ENCODE peak calls at places on chromosomes 1 and 21, in eight cellular contexts. One of them, this sample, is unnamed.

GRCh38 chr1:225480825-225481434 is 53.1 kb upstream of the LBR start:
- DNase-seq in sigmoid colon: peak; percentile 73
- DNase-seq in neuronal stem cell: no peak
- DNase-seq in fibroblast of lung: peak; percentile 27
- DNase-seq in transverse colon: peak; percentile 79
- DNase-seq in IMR-90: no peak
- DNase-seq in left lung: no peak
- DNase-seq in spleen: no peak
- DNase-seq in this sample: no peak

GRCh38 chr21:16419188-16419874 is 689.5 kb downstream of the USP25 start:
- DNase-seq in sigmoid colon: peak; percentile 88
- DNase-seq in neuronal stem cell: no peak
- DNase-seq in fibroblast of lung: peak; percentile 95
- DNase-seq in transverse colon: peak; percentile 12
- DNase-seq in IMR-90: peak; percentile 57
- DNase-seq in left lung: no peak
- DNase-seq in spleen: no peak
- DNase-seq in this sample: no peak

GRCh38 chr1:108071601-108072000 is 106.6 kb upstream of the VAV3 start:
- DNase-seq in sigmoid colon: no peak
- DNase-seq in neuronal stem cell: no peak
- DNase-seq in fibroblast of lung: no peak
- DNase-seq in transverse colon: no peak
- DNase-seq in IMR-90: no peak
- DNase-seq in left lung: no peak
- DNase-seq in spleen: no peak
- DNase-seq in this sample: no peak

GRCh38 chr1:107594541-107594940 is 370.4 kb downstream of the VAV3 start:
- DNase-seq in sigmoid colon: no peak
- DNase-seq in neuronal stem cell: no peak
- DNase-seq in fibroblast of lung: no peak
- DNase-seq in transverse colon: no peak
- DNase-seq in IMR-90: no peak
- DNase-seq in left lung: no peak
- DNase-seq in spleen: no peak
- DNase-seq in this sample: no peak

GRCh38 chr1:248599396-248599795 is 1.9 kb upstream of the OR2T10 start:
- DNase-seq in sigmoid colon: no peak
- DNase-seq in neuronal stem cell: no peak
- DNase-seq in fibroblast of lung: no peak
- DNase-seq in transverse colon: no peak
- DNase-seq in IMR-90: no peak
- DNase-seq in left lung: no peak
- DNase-seq in spleen: no peak
- DNase-seq in this sample: no peak

GRCh38 chr1:234737915-234738314 is 127.9 kb upstream of the IRF2BP2 start:
- DNase-seq in sigmoid colon: no peak
- DNase-seq in neuronal stem cell: no peak
- DNase-seq in fibroblast of lung: no peak
- DNase-seq in transverse colon: no peak
- DNase-seq in IMR-90: no peak
- DNase-seq in left lung: no peak
- DNase-seq in spleen: no peak
- DNase-seq in this sample: no peak

GRCh38 chr1:30321216-30321910 is 402.0 kb downstream of the MATN1 start:
- DNase-seq in sigmoid colon: no peak
- DNase-seq in neuronal stem cell: no peak
- DNase-seq in fibroblast of lung: no peak
- DNase-seq in transverse colon: no peak
- DNase-seq in IMR-90: no peak
- DNase-seq in left lung: no peak
- DNase-seq in spleen: no peak
- DNase-seq in this sample: no peak

GRCh38 chr1:88330201-88330600 is 353.9 kb upstream of the PKN2 start:
- DNase-seq in sigmoid colon: no peak
- DNase-seq in neuronal stem cell: no peak
- DNase-seq in fibroblast of lung: no peak
- DNase-seq in transverse colon: no peak
- DNase-seq in IMR-90: no peak
- DNase-seq in left lung: no peak
- DNase-seq in spleen: no peak
- DNase-seq in this sample: no peak

GRCh38 chr1:181117648-181118449 is 29.3 kb downstream of the IER5 start:
- DNase-seq in sigmoid colon: no peak
- DNase-seq in neuronal stem cell: no peak
- DNase-seq in fibroblast of lung: peak; percentile 75
- DNase-seq in transverse colon: peak; percentile 38
- DNase-seq in IMR-90: peak; percentile 67
- DNase-seq in left lung: no peak
- DNase-seq in spleen: no peak
- DNase-seq in this sample: peak; percentile 92

GRCh38 chr1:109826446-109826845 is 62.7 kb upstream of the EPS8L3 start:
- DNase-seq in sigmoid colon: no peak
- DNase-seq in neuronal stem cell: no peak
- DNase-seq in fibroblast of lung: no peak
- DNase-seq in transverse colon: no peak
- DNase-seq in IMR-90: no peak
- DNase-seq in left lung: no peak
- DNase-seq in spleen: no peak
- DNase-seq in this sample: no peak

GRCh38 chr1:64811131-64811530 is 66.3 kb downstream of the RAVER2 start:
- DNase-seq in sigmoid colon: no peak
- DNase-seq in neuronal stem cell: no peak
- DNase-seq in fibroblast of lung: no peak
- DNase-seq in transverse colon: no peak
- DNase-seq in IMR-90: no peak
- DNase-seq in left lung: no peak
- DNase-seq in spleen: no peak
- DNase-seq in this sample: no peak

GRCh38 chr1:168671782-168672181 is 57.2 kb downstream of the DPT start:
- DNase-seq in sigmoid colon: no peak
- DNase-seq in neuronal stem cell: no peak
- DNase-seq in fibroblast of lung: no peak
- DNase-seq in transverse colon: no peak
- DNase-seq in IMR-90: no peak
- DNase-seq in left lung: no peak
- DNase-seq in spleen: no peak
- DNase-seq in this sample: no peak

GRCh38 chr1:13546791-13547190 is 33.0 kb upstream of the LRRC38 start:
- DNase-seq in sigmoid colon: peak; percentile 39
- DNase-seq in neuronal stem cell: no peak
- DNase-seq in fibroblast of lung: no peak
- DNase-seq in transverse colon: no peak
- DNase-seq in IMR-90: no peak
- DNase-seq in left lung: no peak
- DNase-seq in spleen: no peak
- DNase-seq in this sample: no peak

GRCh38 chr1:181135462-181135781 is 46.9 kb downstream of the IER5 start:
- DNase-seq in sigmoid colon: no peak
- DNase-seq in neuronal stem cell: no peak
- DNase-seq in fibroblast of lung: peak; percentile 56
- DNase-seq in transverse colon: no peak
- DNase-seq in IMR-90: no peak
- DNase-seq in left lung: no peak
- DNase-seq in spleen: no peak
- DNase-seq in this sample: no peak

GRCh38 chr1:53552146-53552940 is 93.1 kb downstream of the DMRTB1 start:
- DNase-seq in sigmoid colon: peak; percentile 47
- DNase-seq in neuronal stem cell: no peak
- DNase-seq in fibroblast of lung: no peak
- DNase-seq in transverse colon: no peak
- DNase-seq in IMR-90: peak; percentile 35
- DNase-seq in left lung: peak; percentile 43
- DNase-seq in spleen: peak; percentile 47
- DNase-seq in this sample: peak; percentile 19

DNA sequence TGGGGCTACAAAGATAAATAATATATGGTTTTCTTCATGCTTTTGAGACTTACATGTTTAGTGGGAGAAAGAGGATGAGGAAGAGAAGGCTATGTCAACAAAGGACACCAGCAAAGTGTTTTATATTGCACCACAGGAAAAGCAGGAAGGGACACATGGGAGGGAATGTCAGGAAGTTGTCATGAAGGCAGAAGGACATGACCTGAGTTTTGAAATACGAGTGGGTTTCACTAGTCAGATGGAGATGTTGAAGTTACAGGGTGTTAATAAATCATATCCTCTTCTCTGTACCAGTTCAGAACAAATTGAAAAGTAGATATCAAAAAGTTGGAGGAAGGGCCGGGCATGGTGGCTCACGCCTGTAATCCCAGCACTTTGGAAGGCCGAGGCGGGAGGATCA is 18.2 kb upstream of the AGO1 start:
- DNase-seq in sigmoid colon: no peak
- DNase-seq in neuronal stem cell: no peak
- DNase-seq in fibroblast of lung: no peak
- DNase-seq in transverse colon: no peak
- DNase-seq in IMR-90: no peak
- DNase-seq in left lung: no peak
- DNase-seq in spleen: no peak
- DNase-seq in this sample: no peak
- H3K4me1 ChIP-seq in sigmoid colon: no peaks in the 10 kb centered on the region
- H3K4me1 ChIP-seq in neuronal stem cell: peaks cover 3% of the 10 kb centered on the region
- H3K4me1 ChIP-seq in fibroblast of lung: no peaks in the 10 kb centered on the region
- H3K4me1 ChIP-seq in transverse colon: no peaks in the 10 kb centered on the region
- H3K4me1 ChIP-seq in IMR-90: no peaks in the 10 kb centered on the region
- H3K4me1 ChIP-seq in left lung: no peaks in the 10 kb centered on the region
- H3K4me1 ChIP-seq in spleen: peaks cover 12% of the 10 kb centered on the region
- H3K4me1 ChIP-seq in this sample: no peaks in the 10 kb centered on the region

GRCh38 chr1:8203056-8203455 is 114.9 kb upstream of the SLC45A1 start:
- DNase-seq in sigmoid colon: no peak
- DNase-seq in neuronal stem cell: no peak
- DNase-seq in fibroblast of lung: peak; percentile 46
- DNase-seq in transverse colon: no peak
- DNase-seq in IMR-90: peak; percentile 31
- DNase-seq in left lung: no peak
- DNase-seq in spleen: peak; percentile 39
- DNase-seq in this sample: no peak
- H3K27ac ChIP-seq in sigmoid colon: peak overlapping the region; percentile 92
- H3K27ac ChIP-seq in neuronal stem cell: no peak overlapping the region
- H3K27ac ChIP-seq in fibroblast of lung: peak overlapping the region; percentile 78
- H3K27ac ChIP-seq in transverse colon: peak overlapping the region; percentile 89
- H3K27ac ChIP-seq in IMR-90: peak overlapping the region; percentile 97
- H3K27ac ChIP-seq in left lung: peak overlapping the region; percentile 80
- H3K27ac ChIP-seq in spleen: peak overlapping the region; percentile 73
- H3K27ac ChIP-seq in this sample: peak overlapping the region; percentile 97

DNA sequence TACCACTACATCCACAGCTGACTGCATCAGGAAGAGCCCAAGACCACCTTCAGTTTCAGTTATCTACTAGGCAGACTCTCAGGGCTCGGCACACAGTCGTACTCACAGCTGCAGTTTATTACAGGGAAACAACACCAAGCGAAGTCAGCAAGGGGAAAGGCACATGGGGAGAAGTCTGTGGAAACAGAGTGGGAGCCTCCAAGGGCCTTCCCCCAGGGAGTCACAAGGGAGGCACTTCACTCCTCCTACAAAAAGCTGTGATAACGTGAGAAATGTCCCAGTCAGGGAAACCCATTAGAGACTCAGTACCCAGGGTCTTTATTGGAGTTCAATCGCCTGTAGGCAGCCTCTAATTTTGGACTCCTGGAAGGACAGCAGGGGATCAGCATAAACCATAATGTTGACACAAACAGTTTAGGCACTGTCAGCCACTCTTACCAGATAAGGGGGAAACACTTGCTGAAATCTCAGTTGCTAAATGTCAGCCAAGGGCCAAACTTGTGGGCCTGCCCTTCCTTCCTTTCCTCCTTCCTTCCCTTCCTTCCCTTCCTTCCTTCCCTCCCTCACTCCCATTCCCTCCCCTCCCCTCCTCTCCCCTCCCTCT is 444.0 kb downstream of the SMYD3 start:
- DNase-seq in sigmoid colon: no peak
- DNase-seq in neuronal stem cell: no peak
- DNase-seq in fibroblast of lung: no peak
- DNase-seq in transverse colon: no peak
- DNase-seq in IMR-90: no peak
- DNase-seq in left lung: no peak
- DNase-seq in spleen: no peak
- DNase-seq in this sample: no peak
- H3K27me3 ChIP-seq in sigmoid colon: no peaks in the 10 kb centered on the region
- H3K27me3 ChIP-seq in neuronal stem cell: no peaks in the 10 kb centered on the region
- H3K27me3 ChIP-seq in fibroblast of lung: no peaks in the 10 kb centered on the region
- H3K27me3 ChIP-seq in transverse colon: no peaks in the 10 kb centered on the region
- H3K27me3 ChIP-seq in IMR-90: no peaks in the 10 kb centered on the region
- H3K27me3 ChIP-seq in left lung: no peaks in the 10 kb centered on the region
- H3K27me3 ChIP-seq in spleen: no peaks in the 10 kb centered on the region
- H3K27me3 ChIP-seq in this sample: no peaks in the 10 kb centered on the region

GRCh38 chr1:41362749-41363631 is 1.8 kb downstream of the FOXO6 start:
- DNase-seq in sigmoid colon: peak; percentile 64
- DNase-seq in neuronal stem cell: no peak
- DNase-seq in fibroblast of lung: no peak
- DNase-seq in transverse colon: no peak
- DNase-seq in IMR-90: no peak
- DNase-seq in left lung: no peak
- DNase-seq in spleen: peak; percentile 64
- DNase-seq in this sample: no peak

GRCh38 chr1:41365320-41365633 is 4.0 kb downstream of the FOXO6 start:
- DNase-seq in sigmoid colon: no peak
- DNase-seq in neuronal stem cell: no peak
- DNase-seq in fibroblast of lung: no peak
- DNase-seq in transverse colon: no peak
- DNase-seq in IMR-90: no peak
- DNase-seq in left lung: no peak
- DNase-seq in spleen: no peak
- DNase-seq in this sample: no peak

GRCh38 chr1:41364444-41365319 is 3.4 kb downstream of the FOXO6 start:
- DNase-seq in sigmoid colon: no peak
- DNase-seq in neuronal stem cell: no peak
- DNase-seq in fibroblast of lung: no peak
- DNase-seq in transverse colon: no peak
- DNase-seq in IMR-90: no peak
- DNase-seq in left lung: no peak
- DNase-seq in spleen: peak; percentile 53
- DNase-seq in this sample: no peak

GRCh38 chr1:41362357-41362721 is 1.1 kb downstream of the FOXO6 start:
- DNase-seq in sigmoid colon: no peak
- DNase-seq in neuronal stem cell: no peak
- DNase-seq in fibroblast of lung: no peak
- DNase-seq in transverse colon: no peak
- DNase-seq in IMR-90: no peak
- DNase-seq in left lung: peak; percentile 72
- DNase-seq in spleen: no peak
- DNase-seq in this sample: no peak

DNA sequence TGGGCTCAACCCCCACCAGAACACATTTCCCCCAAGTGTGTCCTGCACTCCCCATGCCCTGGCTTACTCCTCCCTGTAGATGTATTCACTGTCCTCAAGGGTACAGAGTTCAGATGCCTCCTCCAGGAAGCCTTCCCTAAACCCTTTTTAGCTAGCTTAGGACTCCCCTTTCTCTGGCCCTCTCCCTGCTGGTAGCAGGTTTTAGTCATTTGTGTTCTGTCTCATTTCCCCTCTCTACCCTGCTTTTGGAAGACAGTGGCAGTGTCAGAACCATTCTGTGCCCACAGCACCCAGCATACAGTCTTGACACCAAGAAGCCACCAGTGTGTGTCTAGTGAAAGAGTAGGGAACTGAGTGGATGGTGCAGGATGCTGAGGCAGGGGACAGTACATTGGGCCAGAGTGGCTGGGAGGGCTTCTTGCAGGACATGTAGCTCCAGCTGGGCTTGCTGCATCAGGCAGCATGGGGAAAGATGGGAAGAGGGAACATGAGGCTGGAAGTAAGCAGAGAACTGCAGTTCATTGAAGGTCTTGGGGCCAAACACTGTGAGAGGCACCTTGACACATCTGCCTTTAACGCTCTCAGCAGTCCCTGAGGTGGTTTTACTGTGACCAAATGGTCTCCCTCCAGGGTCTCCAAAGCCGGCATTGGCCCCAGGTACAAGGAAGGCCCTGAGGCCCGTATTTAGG is 2.5 kb downstream of the FOXO6 start:
- DNase-seq in sigmoid colon: no peak
- DNase-seq in neuronal stem cell: no peak
- DNase-seq in fibroblast of lung: no peak
- DNase-seq in transverse colon: no peak
- DNase-seq in IMR-90: no peak
- DNase-seq in left lung: no peak
- DNase-seq in spleen: peak; percentile 51
- DNase-seq in this sample: no peak
- H3K4me1 ChIP-seq in sigmoid colon: peaks cover 49% of the 10 kb centered on the region
- H3K4me1 ChIP-seq in neuronal stem cell: peaks cover 12% of the 10 kb centered on the region
- H3K4me1 ChIP-seq in fibroblast of lung: peaks cover 2% of the 10 kb centered on the region
- H3K4me1 ChIP-seq in transverse colon: peaks cover 41% of the 10 kb centered on the region
- H3K4me1 ChIP-seq in IMR-90: peaks cover 1% of the 10 kb centered on the region
- H3K4me1 ChIP-seq in left lung: peaks cover 18% of the 10 kb centered on the region
- H3K4me1 ChIP-seq in spleen: peaks cover 41% of the 10 kb centered on the region
- H3K4me1 ChIP-seq in this sample: peaks cover 18% of the 10 kb centered on the region